ENCODE peak calls at places on chromosome 3, in six cellular contexts. N, C, O, A, Q and E are unnamed samples.

GRCh38 chr3:151460240-151460639 is 621 bp downstream of the IGSF10 start:
- DNase-seq in Q (no peak), C (no peak), O (no peak), N (no peak), A (no peak), E (no peak)

GRCh38 chr3:195549931-195550519 is 6.9 kb upstream of the PPP1R2 start:
- DNase-seq in Q (peak), A (no peak), C (no peak), N (no peak), O (peak), E (no peak)

GRCh38 chr3:155747286-155747685 is 2.4 kb upstream of the PLCH1 start:
- DNase-seq in Q (peak), O (no peak), C (no peak), A (no peak), N (no peak), E (no peak)

GRCh38 chr3:141384575-141384974 is 16.3 kb downstream of the ZBTB38 start:
- DNase-seq in Q (no peak), A (no peak), O (no peak), C (no peak), N (no peak), E (no peak)

GRCh38 chr3:129001101-129001816 is at the start of gene EFCC1:
- DNase-seq in C (peak), N (peak), Q (no peak), A (peak), O (no peak), E (peak)

GRCh38 chr3:24483873-24484272 is 10.8 kb downstream of the THRB start:
- DNase-seq in N (no peak), O (no peak), C (no peak), A (no peak), Q (no peak), E (no peak)

GRCh38 chr3:196217307-196218154 is 1.2 kb downstream of the SLC51A start:
- DNase-seq in C (no peak), O (no peak), A (no peak), N (no peak), Q (no peak), E (no peak)

GRCh38 chr3:50156991-50157493 is 1.9 kb downstream of the SEMA3F start:
- DNase-seq in O (no peak), A (peak), Q (no peak), N (peak), C (peak), E (peak)

GRCh38 chr3:6928064-6928463 is 67.1 kb downstream of the GRM7 start:
- DNase-seq in Q (no peak), N (no peak), A (no peak), C (no peak), O (no peak), E (no peak)

GRCh38 chr3:132134611-132135010 is 99.8 kb upstream of the CPNE4 start:
- DNase-seq in C (no peak), Q (no peak), N (no peak), A (no peak), O (no peak), E (no peak)

GRCh38 chr3:184440161-184440560 is 60.3 kb downstream of the CHRD start:
- DNase-seq in O (no peak), N (no peak), Q (no peak), C (no peak), A (no peak), E (no peak)

GRCh38 chr3:184129012-184129411 is 6.1 kb upstream of the EIF2B5 start:
- DNase-seq in C (peak), Q (peak), O (no peak), A (peak), N (peak), E (peak)

GRCh38 chr3:86547697-86548096 is 443.3 kb downstream of the VGLL3 start:
- DNase-seq in N (no peak), C (peak), A (no peak), Q (no peak), O (no peak), E (peak)

GRCh38 chr3:64457811-64458210 is 230.0 kb downstream of the ADAMTS9 start:
- DNase-seq in C (no peak), A (no peak), N (no peak), O (no peak), Q (no peak), E (no peak)

GRCh38 chr3:77682162-77682561 is 642.3 kb downstream of the ROBO2 start:
- DNase-seq in C (no peak), N (no peak), Q (no peak), A (no peak), O (no peak), E (no peak)

GRCh38 chr3:122784436-122784835 is 9.2 kb downstream of the HSPBAP1 start:
- DNase-seq in A (no peak), C (no peak), N (no peak), O (no peak), Q (no peak), E (no peak)

GRCh38 chr3:132822266-132822665 is 100.1 kb upstream of the NPHP3 start:
- DNase-seq in O (no peak), Q (no peak), A (no peak), C (no peak), N (no peak), E (no peak)

GRCh38 chr3:24475945-24476344 is 18.7 kb downstream of the THRB start:
- DNase-seq in Q (no peak), N (no peak), A (no peak), O (no peak), C (peak), E (no peak)

GRCh38 chr3:149284034-149284433 is 49.4 kb downstream of the TM4SF18 start:
- DNase-seq in N (no peak), O (no peak), C (no peak), A (no peak), Q (no peak), E (no peak)

GRCh38 chr3:197367081-197367780 is 68.8 kb upstream of the DLG1 start:
- DNase-seq in C (peak), Q (peak), O (no peak), N (no peak), A (no peak), E (no peak)

GRCh38 chr3:190586631-190587000 is 72.7 kb downstream of the IL1RAP start:
- DNase-seq in C (no peak), N (no peak), A (no peak), O (no peak), Q (no peak), E (no peak)

GRCh38 chr3:126538316-126538715 is 14.4 kb downstream of the CHST13 start:
- DNase-seq in C (no peak), O (no peak), A (no peak), N (peak), Q (no peak), E (peak)

GRCh38 chr3:126524429-126524988 is 554 bp downstream of the CHST13 start:
- DNase-seq in O (no peak), Q (peak), A (peak), N (no peak), C (no peak), E (no peak)

GRCh38 chr3:186151077-186151971 is 42.4 kb upstream of the ETV5 start:
- DNase-seq in A (no peak), N (no peak), O (peak), Q (no peak), C (no peak), E (no peak)
- TF ChIP-seq CREB1 in A (no peak), N (no peak), O (no peak), Q (no peak), C (no peak), E (no peak)

GRCh38 chr3:182524711-182525401 is 268.4 kb upstream of the ATP11B start:
- DNase-seq in C (no peak), N (no peak), O (no peak), A (no peak), Q (no peak), E (no peak)
- TF ChIP-seq CREB1 in C (no peak), N (no peak), O (no peak), A (no peak), Q (no peak), E (no peak)

GRCh38 chr3:45148921-45149320 is 2.7 kb upstream of the CDCP1 start:
- DNase-seq in Q (no peak), A (no peak), O (no peak), N (no peak), C (no peak), E (no peak)

GRCh38 chr3:45140392-45140791 is 5.8 kb downstream of the CDCP1 start:
- DNase-seq in A (no peak), Q (no peak), C (no peak), N (no peak), O (no peak), E (no peak)

GRCh38 chr3:45143673-45144670 is 2.2 kb downstream of the CDCP1 start:
- DNase-seq in A (peak), N (no peak), Q (no peak), C (no peak), O (no peak), E (no peak)

GRCh38 chr3:45145681-45146614 is at the start of gene CDCP1:
- DNase-seq in Q (no peak), N (peak), C (peak), A (peak), O (no peak), E (peak)

DNA sequence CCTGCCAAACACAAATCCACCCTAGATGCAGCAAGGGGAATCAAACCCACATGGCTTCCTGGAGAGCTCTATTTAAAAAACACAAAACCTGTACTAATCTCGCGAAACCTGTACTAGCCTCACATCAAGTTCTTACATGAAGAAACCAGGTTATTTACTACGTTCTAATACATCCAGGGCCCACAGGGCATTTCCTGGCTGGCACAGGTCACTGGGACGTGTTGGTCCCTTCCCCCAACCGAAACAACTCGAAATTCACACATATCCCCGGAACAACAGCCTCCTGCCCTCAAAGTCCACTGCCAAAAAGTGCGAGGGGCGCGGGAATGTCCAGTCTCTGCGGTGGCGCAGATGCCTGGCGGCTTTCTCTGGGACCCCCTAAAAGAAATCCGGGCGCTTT is 955 bp downstream of the CDCP1 start:
- DNase-seq in O (no peak), C (peak), Q (no peak), A (no peak), N (no peak), E (no peak)
- TF ChIP-seq CREB1 in O (no peak), C (no peak), Q (no peak), A (no peak), N (no peak), E (no peak)

GRCh38 chr3:186413615-186414415 is 51.8 kb upstream of the DGKG start:
- DNase-seq in Q (no peak), N (peak), A (no peak), C (peak), O (peak), E (peak)

GRCh38 chr3:186411089-186411488 is 49.1 kb upstream of the DGKG start:
- DNase-seq in A (no peak), C (no peak), O (no peak), N (no peak), Q (no peak), E (no peak)

GRCh38 chr3:186417791-186418190 is 55.8 kb upstream of the DGKG start:
- DNase-seq in C (no peak), Q (no peak), A (no peak), O (no peak), N (peak), E (no peak)

GRCh38 chr3:186411994-186412393 is 50.0 kb upstream of the DGKG start:
- DNase-seq in A (no peak), O (no peak), C (no peak), Q (no peak), N (no peak), E (no peak)

GRCh38 chr3:186414735-186415419 is 52.8 kb upstream of the DGKG start:
- DNase-seq in N (peak), O (no peak), Q (no peak), A (no peak), C (no peak), E (no peak)
- TF ChIP-seq CREB1 in N (no peak), O (no peak), Q (no peak), A (no peak), C (no peak), E (no peak)